ENCODE peak calls at places on chromosomes 6 and 20, in six cellular contexts. L is A549; M is stimulated activated CD4-positive, alpha-beta T cell treated with anti-CD3 and anti-CD28 coated beads, Interleukin-15, amount 100 ng/mL, for 1 hour; W is type B pancreatic cell; N is heart right ventricle; I is HTR-8/SVneo. E is an unnamed sample.

GRCh38 chr20:32656827-32657226 is 16.9 kb downstream of the C20orf203 start:
- DNase-seq in L (no peak), M (no peak), W (no peak), N (no peak), I (no peak), E (no peak)

GRCh38 chr6:137637161-137637560 is 143.0 kb upstream of the OLIG3 start:
- DNase-seq in L (peak), M (no peak), W (no peak), N (no peak), I (peak), E (peak)

GRCh38 chr20:44017905-44018683 is 103.4 kb downstream of the TOX2 start:
- DNase-seq in L (peak), M (no peak), W (no peak), N (peak), I (peak), E (peak)

GRCh38 chr6:5054427-5054873 is 30.7 kb upstream of the PPP1R3G start:
- DNase-seq in L (no peak), M (no peak), W (no peak), N (no peak), I (no peak), E (no peak)

GRCh38 chr6:158188591-158188990 is 20.4 kb downstream of the GTF2H5 start:
- DNase-seq in L (no peak), M (no peak), W (no peak), N (no peak), I (no peak), E (no peak)

GRCh38 chr6:99611148-99611547 is 4.5 kb downstream of the PRDM13 start:
- DNase-seq in L (no peak), M (no peak), W (no peak), N (no peak), I (no peak), E (no peak)

GRCh38 chr6:37033255-37033654 is 27.8 kb downstream of the FGD2 start:
- DNase-seq in L (no peak), M (no peak), W (no peak), N (no peak), I (no peak), E (no peak)

GRCh38 chr6:3753228-3753795 is 1.8 kb upstream of the PXDC1 start:
- DNase-seq in L (no peak), M (no peak), W (no peak), N (no peak), I (no peak), E (no peak)

GRCh38 chr20:46582648-46583047 is 32.2 kb upstream of the OCSTAMP start:
- DNase-seq in L (no peak), M (no peak), W (no peak), N (no peak), I (no peak), E (no peak)

GRCh38 chr6:117188627-117189201 is 76.6 kb upstream of the VGLL2 start:
- DNase-seq in L (no peak), M (no peak), W (no peak), N (no peak), I (no peak), E (no peak)

GRCh38 chr6:32148722-32149576 is 2.8 kb downstream of the PRRT1 start:
- DNase-seq in L (no peak), M (peak), W (no peak), N (peak), I (no peak), E (no peak)

GRCh38 chr20:56566621-56567020 is 33.6 kb downstream of the FAM209B start:
- DNase-seq in L (no peak), M (no peak), W (no peak), N (peak), I (no peak), E (no peak)

GRCh38 chr6:151535476-151536279 is 41.9 kb downstream of the CCDC170 start:
- DNase-seq in L (no peak), M (no peak), W (no peak), N (no peak), I (no peak), E (no peak)

GRCh38 chr6:25895773-25896172 is 21.7 kb upstream of the SLC17A3 start:
- DNase-seq in L (no peak), M (no peak), W (no peak), N (no peak), I (no peak), E (no peak)

GRCh38 chr20:13813910-13814309 is 29.1 kb downstream of the NDUFAF5 start:
- DNase-seq in L (no peak), M (no peak), W (no peak), N (no peak), I (no peak), E (no peak)

GRCh38 chr6:157169186-157169585 is 154.1 kb downstream of the TMEM242 start:
- DNase-seq in L (no peak), M (no peak), W (no peak), N (no peak), I (no peak), E (no peak)

GRCh38 chr6:81909981-81910910 is 157.8 kb upstream of the TENT5A start:
- DNase-seq in L (no peak), M (no peak), W (no peak), N (no peak), I (no peak), E (no peak)

GRCh38 chr6:20631525-20631924 is 97.3 kb downstream of the CDKAL1 start:
- DNase-seq in L (no peak), M (no peak), W (no peak), N (no peak), I (no peak), E (no peak)

GRCh38 chr6:2099870-2100269 is 145.5 kb downstream of the GMDS start:
- DNase-seq in L (no peak), M (no peak), W (no peak), N (no peak), I (no peak), E (no peak)

GRCh38 chr20:35497780-35498189 is 31.7 kb downstream of the C20orf173 start:
- DNase-seq in L (no peak), M (no peak), W (no peak), N (peak), I (no peak), E (no peak)

GRCh38 chr6:151004415-151005024 is 139.0 kb downstream of the MTHFD1L start:
- DNase-seq in L (peak), M (no peak), W (no peak), N (peak), I (peak), E (peak)

GRCh38 chr6:2885967-2886731 is 17.0 kb downstream of the SERPINB9 start:
- DNase-seq in L (no peak), M (no peak), W (no peak), N (no peak), I (no peak), E (no peak)

GRCh38 chr6:52253494-52253893 is 9.2 kb upstream of the IL17F start:
- DNase-seq in L (no peak), M (no peak), W (no peak), N (no peak), I (no peak), E (peak)

GRCh38 chr6:117306227-117306784 is 40.9 kb downstream of the VGLL2 start:
- DNase-seq in L (no peak), M (no peak), W (no peak), N (no peak), I (no peak), E (no peak)

GRCh38 chr6:113148576-113148975 is 708.6 kb upstream of the MARCKS start:
- DNase-seq in L (no peak), M (no peak), W (no peak), N (no peak), I (no peak), E (no peak)